ENCODE peak calls at places on chromosomes 6 and 20, in seven cellular contexts. S, L, B, K, J, Q and V are unnamed samples.
A peak's percentile ranks its signal among the peaks of the same experiment; 100 is the strongest.

GRCh38 chr6:46781478-46782378 is 11.5 kb upstream of the MEP1A start:
- DNase-seq in K (peak; percentile 90), J (peak; percentile 56), B (peak; percentile 56), S (no peak), L (peak; percentile 75), Q (peak; percentile 3), V (no peak)

GRCh38 chr6:111357680-111358079 is 125.3 kb downstream of the REV3L start:
- DNase-seq in B (no peak), J (no peak), Q (no peak), L (no peak), S (no peak), K (no peak), V (no peak)

GRCh38 chr6:26202811-26203583 is 115.8 kb downstream of the HFE start:
- DNase-seq in J (no peak), Q (no peak), K (no peak), S (no peak), B (no peak), L (no peak), V (no peak)

GRCh38 chr6:170156448-170157375 is 134.2 kb downstream of the DLL1 start:
- DNase-seq in K (no peak), Q (no peak), S (no peak), L (no peak), J (no peak), B (no peak), V (no peak)

GRCh38 chr20:1868856-1869255 is 26.4 kb upstream of the SIRPA start:
- DNase-seq in B (no peak), L (no peak), S (no peak), K (no peak), J (no peak), Q (no peak), V (no peak)

GRCh38 chr6:170366248-170366960 is 59.8 kb downstream of the FAM120B start:
- DNase-seq in B (no peak), S (no peak), L (no peak), Q (no peak), J (no peak), K (no peak), V (no peak)

GRCh38 chr20:62642666-62643520 is 590 bp downstream of the SLCO4A1 start:
- DNase-seq in B (peak; percentile 40), S (peak; percentile 73), J (no peak), K (peak; percentile 40), L (no peak), Q (peak; percentile 56), V (no peak)

GRCh38 chr20:3925899-3926638 is 36.9 kb downstream of the PANK2 start:
- DNase-seq in S (no peak), B (no peak), L (no peak), K (no peak), Q (no peak), J (no peak), V (no peak)

GRCh38 chr6:84282566-84282965 is 55.1 kb upstream of the CEP162 start:
- DNase-seq in L (no peak), S (no peak), B (no peak), J (no peak), K (no peak), Q (no peak), V (no peak)

GRCh38 chr6:25623874-25624273 is 28.1 kb upstream of the SCGN start:
- DNase-seq in K (no peak), Q (no peak), J (no peak), B (no peak), S (no peak), L (no peak), V (no peak)

GRCh38 chr6:30238178-30238795 is 25.1 kb upstream of the TRIM26 start:
- DNase-seq in S (no peak), L (no peak), B (peak; percentile 26), J (peak; percentile 29), Q (no peak), K (peak; percentile 42), V (no peak)

GRCh38 chr6:83633149-83633548 is 75.8 kb downstream of the SNAP91 start:
- DNase-seq in K (no peak), J (no peak), L (no peak), S (peak; percentile 48), Q (no peak), B (no peak), V (no peak)